ENCODE peak calls at places on chromosomes 4 and X, in nine cellular contexts. One of them, this sample, is unnamed. For H3K9me3, the result is how much of the 10 kb centered on the place peaks cover.

GRCh38 chr4:55736605-55737183 is 82.9 kb upstream of the EXOC1L start:
- DNase-seq in H9: no peak
- DNase-seq in ovary: no peak
- DNase-seq in astrocyte: no peak
- DNase-seq in left ventricle myocardium inferior: no peak
- DNase-seq in cardiac muscle cell: no peak
- DNase-seq in neuronal stem cell: no peak
- DNase-seq in effector memory CD4-positive, alpha-beta T cell: no peak
- DNase-seq in CD4-positive, alpha-beta memory T cell: no peak
- DNase-seq in this sample: no peak

GRCh38 chrX:154980330-154981115 is 42.0 kb downstream of the F8 start:
- DNase-seq in cardiac muscle cell: peak
- DNase-seq in effector memory CD4-positive, alpha-beta T cell: peak
- DNase-seq in CD4-positive, alpha-beta memory T cell: peak
- DNase-seq in ovary: peak
- DNase-seq in left ventricle myocardium inferior: peak
- DNase-seq in H9: peak
- DNase-seq in astrocyte: peak
- DNase-seq in neuronal stem cell: peak
- DNase-seq in this sample: peak

GRCh38 chr4:156677136-156677535 is 294.5 kb downstream of the PDGFC start:
- DNase-seq in CD4-positive, alpha-beta memory T cell: no peak
- DNase-seq in cardiac muscle cell: peak
- DNase-seq in ovary: no peak
- DNase-seq in astrocyte: peak
- DNase-seq in effector memory CD4-positive, alpha-beta T cell: no peak
- DNase-seq in left ventricle myocardium inferior: no peak
- DNase-seq in H9: no peak
- DNase-seq in neuronal stem cell: peak
- DNase-seq in this sample: no peak

GRCh38 chrX:26649534-26649933 is 433.6 kb downstream of the MAGEB5 start:
- DNase-seq in CD4-positive, alpha-beta memory T cell: no peak
- DNase-seq in H9: no peak
- DNase-seq in astrocyte: no peak
- DNase-seq in ovary: no peak
- DNase-seq in cardiac muscle cell: peak
- DNase-seq in left ventricle myocardium inferior: no peak
- DNase-seq in neuronal stem cell: no peak
- DNase-seq in effector memory CD4-positive, alpha-beta T cell: no peak
- DNase-seq in this sample: no peak

GRCh38 chrX:9285342-9285771 is 179.5 kb upstream of the TBL1X start:
- DNase-seq in ovary: no peak
- DNase-seq in H9: no peak
- DNase-seq in CD4-positive, alpha-beta memory T cell: no peak
- DNase-seq in effector memory CD4-positive, alpha-beta T cell: no peak
- DNase-seq in astrocyte: no peak
- DNase-seq in neuronal stem cell: no peak
- DNase-seq in cardiac muscle cell: no peak
- DNase-seq in left ventricle myocardium inferior: no peak
- DNase-seq in this sample: no peak

GRCh38 chr4:151983854-151984253 is 223.0 kb upstream of the GATB start:
- DNase-seq in cardiac muscle cell: no peak
- DNase-seq in neuronal stem cell: no peak
- DNase-seq in H9: no peak
- DNase-seq in ovary: no peak
- DNase-seq in astrocyte: no peak
- DNase-seq in effector memory CD4-positive, alpha-beta T cell: no peak
- DNase-seq in left ventricle myocardium inferior: no peak
- DNase-seq in CD4-positive, alpha-beta memory T cell: no peak
- DNase-seq in this sample: no peak

GRCh38 chr4:42615131-42615776 is 41.7 kb downstream of the ATP8A1 start:
- DNase-seq in astrocyte: no peak
- DNase-seq in neuronal stem cell: no peak
- DNase-seq in left ventricle myocardium inferior: no peak
- DNase-seq in H9: no peak
- DNase-seq in CD4-positive, alpha-beta memory T cell: no peak
- DNase-seq in effector memory CD4-positive, alpha-beta T cell: no peak
- DNase-seq in ovary: no peak
- DNase-seq in cardiac muscle cell: no peak
- DNase-seq in this sample: no peak

GRCh38 chr4:184472540-184473264 is 1.6 kb downstream of the IRF2 start:
- DNase-seq in left ventricle myocardium inferior: peak
- DNase-seq in effector memory CD4-positive, alpha-beta T cell: peak
- DNase-seq in ovary: peak
- DNase-seq in H9: peak
- DNase-seq in astrocyte: peak
- DNase-seq in neuronal stem cell: peak
- DNase-seq in cardiac muscle cell: peak
- DNase-seq in CD4-positive, alpha-beta memory T cell: peak
- DNase-seq in this sample: peak

GRCh38 chr4:122959441-122959840 is 37.0 kb upstream of the NUDT6 start:
- DNase-seq in CD4-positive, alpha-beta memory T cell: no peak
- DNase-seq in neuronal stem cell: no peak
- DNase-seq in effector memory CD4-positive, alpha-beta T cell: no peak
- DNase-seq in left ventricle myocardium inferior: no peak
- DNase-seq in cardiac muscle cell: no peak
- DNase-seq in H9: no peak
- DNase-seq in astrocyte: no peak
- DNase-seq in ovary: no peak
- DNase-seq in this sample: no peak

GRCh38 chr4:100099746-100100145 is 90.5 kb downstream of the DDIT4L start:
- DNase-seq in left ventricle myocardium inferior: no peak
- DNase-seq in H9: no peak
- DNase-seq in ovary: no peak
- DNase-seq in cardiac muscle cell: no peak
- DNase-seq in neuronal stem cell: no peak
- DNase-seq in astrocyte: no peak
- DNase-seq in effector memory CD4-positive, alpha-beta T cell: no peak
- DNase-seq in CD4-positive, alpha-beta memory T cell: no peak
- DNase-seq in this sample: no peak

GRCh38 chr4:99735822-99736221 is 78.2 kb upstream of the C4orf54 start:
- DNase-seq in cardiac muscle cell: no peak
- DNase-seq in effector memory CD4-positive, alpha-beta T cell: no peak
- DNase-seq in neuronal stem cell: no peak
- DNase-seq in left ventricle myocardium inferior: no peak
- DNase-seq in H9: no peak
- DNase-seq in CD4-positive, alpha-beta memory T cell: no peak
- DNase-seq in astrocyte: no peak
- DNase-seq in ovary: no peak
- DNase-seq in this sample: no peak

GRCh38 chr4:51843309-51844156 is 580 bp downstream of the DCUN1D4 start:
- DNase-seq in effector memory CD4-positive, alpha-beta T cell: peak
- DNase-seq in CD4-positive, alpha-beta memory T cell: peak
- DNase-seq in left ventricle myocardium inferior: peak
- DNase-seq in astrocyte: peak
- DNase-seq in ovary: peak
- DNase-seq in cardiac muscle cell: peak
- DNase-seq in neuronal stem cell: no peak
- DNase-seq in H9: no peak
- DNase-seq in this sample: no peak

GRCh38 chr4:173214231-173214630 is 45.6 kb downstream of the GALNT7 start:
- DNase-seq in left ventricle myocardium inferior: no peak
- DNase-seq in effector memory CD4-positive, alpha-beta T cell: no peak
- DNase-seq in neuronal stem cell: no peak
- DNase-seq in ovary: no peak
- DNase-seq in CD4-positive, alpha-beta memory T cell: no peak
- DNase-seq in cardiac muscle cell: no peak
- DNase-seq in H9: no peak
- DNase-seq in astrocyte: peak
- DNase-seq in this sample: no peak

GRCh38 chr4:173213296-173213695 is 44.7 kb downstream of the GALNT7 start:
- DNase-seq in ovary: no peak
- DNase-seq in CD4-positive, alpha-beta memory T cell: no peak
- DNase-seq in H9: no peak
- DNase-seq in astrocyte: no peak
- DNase-seq in neuronal stem cell: no peak
- DNase-seq in cardiac muscle cell: no peak
- DNase-seq in effector memory CD4-positive, alpha-beta T cell: no peak
- DNase-seq in left ventricle myocardium inferior: no peak
- DNase-seq in this sample: no peak

GRCh38 chr4:173211838-173212237 is 43.2 kb downstream of the GALNT7 start:
- DNase-seq in left ventricle myocardium inferior: no peak
- DNase-seq in neuronal stem cell: no peak
- DNase-seq in astrocyte: peak
- DNase-seq in CD4-positive, alpha-beta memory T cell: no peak
- DNase-seq in ovary: no peak
- DNase-seq in effector memory CD4-positive, alpha-beta T cell: no peak
- DNase-seq in H9: no peak
- DNase-seq in cardiac muscle cell: peak
- DNase-seq in this sample: peak

GRCh38 chr4:173211222-173211621 is 42.6 kb downstream of the GALNT7 start:
- DNase-seq in neuronal stem cell: no peak
- DNase-seq in astrocyte: no peak
- DNase-seq in effector memory CD4-positive, alpha-beta T cell: no peak
- DNase-seq in left ventricle myocardium inferior: no peak
- DNase-seq in cardiac muscle cell: no peak
- DNase-seq in ovary: no peak
- DNase-seq in CD4-positive, alpha-beta memory T cell: no peak
- DNase-seq in H9: no peak
- DNase-seq in this sample: no peak

DNA sequence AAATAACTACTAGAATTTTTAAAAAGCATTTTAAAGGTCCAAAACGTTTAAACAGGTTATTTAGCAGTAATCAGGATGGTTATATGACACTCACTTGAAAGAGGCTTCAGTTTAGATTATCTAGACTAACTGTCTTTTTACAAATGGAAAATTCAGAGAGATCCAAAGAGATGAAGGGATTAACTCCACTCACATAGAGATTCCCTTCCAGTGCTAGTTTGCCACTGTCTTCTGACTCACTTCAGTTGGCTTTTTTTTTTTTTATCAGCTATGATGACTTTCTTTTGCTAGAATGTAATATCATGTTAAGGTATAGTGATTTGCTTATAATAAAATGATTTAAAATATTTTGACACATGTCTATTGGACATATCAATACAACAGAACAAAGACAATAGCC is 43.8 kb downstream of the GALNT7 start:
- DNase-seq in left ventricle myocardium inferior: no peak
- DNase-seq in astrocyte: no peak
- DNase-seq in effector memory CD4-positive, alpha-beta T cell: no peak
- DNase-seq in neuronal stem cell: no peak
- DNase-seq in cardiac muscle cell: no peak
- DNase-seq in ovary: no peak
- DNase-seq in CD4-positive, alpha-beta memory T cell: no peak
- DNase-seq in H9: no peak
- DNase-seq in this sample: no peak
- H3K27ac ChIP-seq in left ventricle myocardium inferior: no peak
- H3K27ac ChIP-seq in astrocyte: no peak
- H3K27ac ChIP-seq in effector memory CD4-positive, alpha-beta T cell: no peak
- H3K27ac ChIP-seq in neuronal stem cell: no peak
- H3K27ac ChIP-seq in cardiac muscle cell: no peak
- H3K27ac ChIP-seq in ovary: no peak
- H3K27ac ChIP-seq in CD4-positive, alpha-beta memory T cell: no peak
- H3K27ac ChIP-seq in H9: no peak
- H3K27ac ChIP-seq in this sample: no peak

DNA sequence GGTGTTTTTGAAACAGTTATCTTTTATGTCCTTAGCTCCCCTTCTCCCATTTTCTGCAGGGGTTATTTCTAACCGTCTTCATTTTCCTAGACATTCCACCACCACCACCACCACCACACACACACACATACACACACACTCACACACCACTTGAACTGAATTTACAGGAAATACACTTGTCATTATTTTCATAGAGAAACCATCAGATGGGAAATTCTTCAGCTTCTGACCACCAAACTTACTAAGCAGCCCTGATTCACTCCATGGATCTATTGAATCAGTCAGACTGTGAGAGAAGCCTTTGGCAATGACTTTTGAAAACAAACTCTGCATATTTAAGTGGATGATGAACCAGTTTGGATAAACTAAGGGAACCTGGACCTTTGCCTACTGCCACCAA is 210.1 kb upstream of the NHS start:
- DNase-seq in H9: no peak
- DNase-seq in ovary: no peak
- DNase-seq in effector memory CD4-positive, alpha-beta T cell: no peak
- DNase-seq in cardiac muscle cell: no peak
- DNase-seq in CD4-positive, alpha-beta memory T cell: no peak
- DNase-seq in left ventricle myocardium inferior: no peak
- DNase-seq in astrocyte: peak
- DNase-seq in neuronal stem cell: no peak
- DNase-seq in this sample: no peak
- H3K9me3 ChIP-seq in H9: under half
- H3K9me3 ChIP-seq in ovary: under half
- H3K9me3 ChIP-seq in effector memory CD4-positive, alpha-beta T cell: under half
- H3K9me3 ChIP-seq in cardiac muscle cell: under half
- H3K9me3 ChIP-seq in CD4-positive, alpha-beta memory T cell: under half
- H3K9me3 ChIP-seq in left ventricle myocardium inferior: under half
- H3K9me3 ChIP-seq in astrocyte: under half
- H3K9me3 ChIP-seq in neuronal stem cell: under half
- H3K9me3 ChIP-seq in this sample: under half

DNA sequence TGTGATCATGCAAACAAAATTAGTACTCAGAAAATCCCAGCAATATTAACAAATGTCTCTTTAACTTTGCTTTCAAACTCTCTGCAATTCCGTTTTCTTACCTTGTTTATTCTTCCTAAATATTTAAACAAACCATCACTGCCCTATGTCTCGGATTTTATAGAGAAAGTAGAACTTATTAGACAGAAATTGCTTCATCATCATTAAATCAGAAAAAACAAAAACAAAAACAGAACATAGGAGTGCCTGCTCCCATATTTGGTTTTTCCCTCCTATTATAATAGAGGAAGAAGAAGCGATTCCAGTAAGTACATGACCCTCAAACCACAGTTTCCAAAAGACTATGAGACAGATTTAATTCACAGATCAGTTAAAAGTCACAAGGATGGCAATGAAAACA is 1228.0 kb downstream of the RPA4 start:
- DNase-seq in cardiac muscle cell: no peak
- DNase-seq in astrocyte: no peak
- DNase-seq in left ventricle myocardium inferior: no peak
- DNase-seq in H9: no peak
- DNase-seq in ovary: no peak
- DNase-seq in effector memory CD4-positive, alpha-beta T cell: no peak
- DNase-seq in neuronal stem cell: no peak
- DNase-seq in CD4-positive, alpha-beta memory T cell: no peak
- DNase-seq in this sample: no peak
- H3K27ac ChIP-seq in cardiac muscle cell: no peak
- H3K27ac ChIP-seq in astrocyte: no peak
- H3K27ac ChIP-seq in left ventricle myocardium inferior: no peak
- H3K27ac ChIP-seq in H9: no peak
- H3K27ac ChIP-seq in ovary: no peak
- H3K27ac ChIP-seq in effector memory CD4-positive, alpha-beta T cell: no peak
- H3K27ac ChIP-seq in neuronal stem cell: no peak
- H3K27ac ChIP-seq in CD4-positive, alpha-beta memory T cell: no peak
- H3K27ac ChIP-seq in this sample: no peak

DNA sequence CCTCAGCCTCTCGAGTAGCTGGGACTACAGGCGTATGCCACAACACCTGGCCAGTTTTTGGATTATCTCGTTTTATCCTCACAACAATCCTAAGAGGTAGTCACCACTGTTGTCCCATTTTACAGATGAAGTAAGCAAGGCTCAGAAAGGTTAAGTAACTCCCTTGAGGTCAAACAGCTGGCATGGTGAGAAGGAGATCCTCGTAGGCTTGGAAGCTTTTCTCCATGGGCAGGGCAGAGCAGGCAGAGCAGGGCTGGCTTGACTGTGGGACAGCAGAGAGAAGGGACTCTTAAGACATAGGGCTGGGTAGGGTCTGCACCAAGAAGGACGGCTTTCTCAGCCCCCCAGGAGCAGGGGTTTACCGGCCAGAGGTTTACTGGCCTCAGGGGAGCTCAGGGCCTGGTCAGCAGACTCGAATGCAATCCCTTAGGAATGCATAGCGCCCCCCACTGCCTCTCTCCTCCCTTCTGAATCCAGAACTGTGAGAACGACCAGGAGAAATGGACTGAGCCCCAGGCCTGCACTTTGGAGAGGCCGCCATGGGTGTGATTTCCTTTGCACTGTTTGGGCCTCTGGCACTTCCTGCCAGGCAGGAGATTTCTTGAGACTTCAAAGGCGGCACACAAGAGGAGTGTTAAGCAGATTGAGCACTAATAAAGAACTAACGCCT is 14.0 kb upstream of the CDKN2AIP start:
- DNase-seq in neuronal stem cell: no peak
- DNase-seq in ovary: peak
- DNase-seq in effector memory CD4-positive, alpha-beta T cell: no peak
- DNase-seq in CD4-positive, alpha-beta memory T cell: peak
- DNase-seq in H9: peak
- DNase-seq in astrocyte: no peak
- DNase-seq in cardiac muscle cell: peak
- DNase-seq in left ventricle myocardium inferior: no peak
- DNase-seq in this sample: no peak
- H3K9me3 ChIP-seq in neuronal stem cell: under half
- H3K9me3 ChIP-seq in ovary: under half
- H3K9me3 ChIP-seq in effector memory CD4-positive, alpha-beta T cell: under half
- H3K9me3 ChIP-seq in CD4-positive, alpha-beta memory T cell: under half
- H3K9me3 ChIP-seq in H9: under half
- H3K9me3 ChIP-seq in astrocyte: under half
- H3K9me3 ChIP-seq in cardiac muscle cell: under half
- H3K9me3 ChIP-seq in left ventricle myocardium inferior: under half
- H3K9me3 ChIP-seq in this sample: under half